ENCODE peak calls at places on chromosomes 4 and X, in six cellular contexts. B is OCI-LY7, X is cerebellar nuclear complex, F is C1 segment of cervical spinal cord, Z is Caki2, M is AG20443. R is an unnamed sample.
A peak's percentile ranks its signal among the peaks of the same experiment; 100 is the strongest.

GRCh38 chr4:145937990-145938611 is 522 bp downstream of the ZNF827 start:
- DNase-seq in F (peak; percentile 35), Z (peak; percentile 51), B (peak; percentile 64), M (peak; percentile 44), X (no peak), R (no peak)

GRCh38 chrX:130793966-130794365 is 109.0 kb downstream of the ENOX2 start:
- DNase-seq in X (no peak), B (no peak), M (no peak), F (no peak), Z (no peak), R (no peak)

GRCh38 chr4:6991771-6992557 is 51.2 kb upstream of the TADA2B start:
- DNase-seq in M (peak; percentile 76), Z (peak; percentile 74), B (no peak), X (no peak), F (peak; percentile 23), R (peak; percentile 78)

GRCh38 chr4:33218238-33218637 is 2498.1 kb downstream of the PCDH7 start:
- DNase-seq in M (no peak), B (no peak), F (no peak), Z (no peak), X (no peak), R (no peak)

GRCh38 chrX:30992381-30992904 is 79.4 kb downstream of the FTHL17 start:
- DNase-seq in X (no peak), M (no peak), F (no peak), Z (no peak), B (no peak), R (no peak)

GRCh38 chr4:15149234-15149841 is 147.1 kb downstream of the CPEB2 start:
- DNase-seq in B (no peak), Z (no peak), F (peak; percentile 46), M (peak; percentile 24), X (peak; percentile 16), R (no peak)

GRCh38 chrX:18676470-18676869 is 4.6 kb upstream of the RS1 start:
- DNase-seq in X (no peak), Z (no peak), M (peak; percentile 16), F (no peak), B (no peak), R (no peak)

GRCh38 chr4:7960790-7961655 is 21.4 kb upstream of the AFAP1 start:
- DNase-seq in X (no peak), Z (peak; percentile 95), F (peak; percentile 45), B (no peak), M (peak; percentile 90), R (peak; percentile 79)

GRCh38 chrX:119410854-119411253 is 11.7 kb downstream of the SLC25A43 start:
- DNase-seq in B (no peak), X (no peak), M (no peak), Z (no peak), F (no peak), R (no peak)

GRCh38 chr4:164807611-164808010 is 53.7 kb downstream of the SMIM31 start:
- DNase-seq in M (peak; percentile 14), Z (peak; percentile 48), F (no peak), B (no peak), X (no peak), R (peak; percentile 18)

GRCh38 chr4:186593587-186593973 is 38.2 kb upstream of the MTNR1A start:
- DNase-seq in M (no peak), Z (no peak), X (no peak), B (no peak), F (no peak), R (no peak)

GRCh38 chrX:72273718-72274117 is 3.3 kb downstream of the RPS4X start:
- DNase-seq in X (no peak), Z (no peak), M (no peak), B (no peak), F (no peak), R (no peak)